ENCODE peak calls at places on chromosome 18, in five cellular contexts. One of them, this sample, is unnamed.

GRCh38 chr18:29780814-29781213 is 1261.7 kb downstream of the DSC3 start:
- DNase-seq in heart left ventricle: no peak
- DNase-seq in right lobe of liver: no peak
- DNase-seq in body of pancreas: no peak
- DNase-seq in ovary: no peak
- DNase-seq in this sample: no peak

GRCh38 chr18:57930476-57930875 is 113.5 kb upstream of the NEDD4L start:
- DNase-seq in heart left ventricle: no peak
- DNase-seq in ovary: no peak
- DNase-seq in body of pancreas: no peak
- DNase-seq in right lobe of liver: no peak
- DNase-seq in this sample: no peak

GRCh38 chr18:13612111-13612997 is 114.0 kb downstream of the FAM210A start:
- DNase-seq in ovary: no peak
- DNase-seq in right lobe of liver: no peak
- DNase-seq in body of pancreas: no peak
- DNase-seq in heart left ventricle: no peak
- DNase-seq in this sample: no peak

GRCh38 chr18:29457316-29457715 is 1280.4 kb upstream of the CDH2 start:
- DNase-seq in right lobe of liver: no peak
- DNase-seq in ovary: no peak
- DNase-seq in body of pancreas: no peak
- DNase-seq in heart left ventricle: no peak
- DNase-seq in this sample: no peak

GRCh38 chr18:8254664-8255063 is 354.6 kb upstream of the RAB12 start:
- DNase-seq in ovary: no peak
- DNase-seq in right lobe of liver: no peak
- DNase-seq in body of pancreas: no peak
- DNase-seq in heart left ventricle: peak; percentile 35
- DNase-seq in this sample: no peak

GRCh38 chr18:74292541-74292858 is 737 bp upstream of the CYB5A start:
- DNase-seq in heart left ventricle: no peak
- DNase-seq in body of pancreas: no peak
- DNase-seq in right lobe of liver: no peak
- DNase-seq in ovary: no peak
- DNase-seq in this sample: no peak

GRCh38 chr18:14074187-14074586 is 58.0 kb downstream of the ZNF519 start:
- DNase-seq in ovary: no peak
- DNase-seq in heart left ventricle: no peak
- DNase-seq in right lobe of liver: no peak
- DNase-seq in body of pancreas: no peak
- DNase-seq in this sample: peak; percentile 17

GRCh38 chr18:70621710-70622109 is 332.9 kb downstream of the SOCS6 start:
- DNase-seq in heart left ventricle: no peak
- DNase-seq in ovary: no peak
- DNase-seq in body of pancreas: no peak
- DNase-seq in right lobe of liver: no peak
- DNase-seq in this sample: peak; percentile 69

GRCh38 chr18:55488473-55488872 is 99.5 kb downstream of the TCF4 start:
- DNase-seq in right lobe of liver: no peak
- DNase-seq in ovary: no peak
- DNase-seq in heart left ventricle: no peak
- DNase-seq in body of pancreas: no peak
- DNase-seq in this sample: no peak

GRCh38 chr18:23135679-23136325 is 517 bp downstream of the CABLES1 start:
- DNase-seq in ovary: peak; percentile 55
- DNase-seq in body of pancreas: peak; percentile 42
- DNase-seq in right lobe of liver: peak; percentile 68
- DNase-seq in heart left ventricle: peak; percentile 33
- DNase-seq in this sample: peak; percentile 57

GRCh38 chr18:23137093-23137640 is 1.9 kb downstream of the CABLES1 start:
- DNase-seq in right lobe of liver: no peak
- DNase-seq in ovary: no peak
- DNase-seq in heart left ventricle: no peak
- DNase-seq in body of pancreas: no peak
- DNase-seq in this sample: peak; percentile 42

GRCh38 chr18:23137788-23138216 is 2.5 kb downstream of the CABLES1 start:
- DNase-seq in heart left ventricle: no peak
- DNase-seq in body of pancreas: no peak
- DNase-seq in right lobe of liver: no peak
- DNase-seq in ovary: no peak
- DNase-seq in this sample: peak; percentile 24

GRCh38 chr18:23134780-23135678 is at the start of gene CABLES1:
- DNase-seq in right lobe of liver: peak; percentile 87
- DNase-seq in ovary: peak; percentile 67
- DNase-seq in body of pancreas: peak; percentile 72
- DNase-seq in heart left ventricle: peak; percentile 60
- DNase-seq in this sample: peak; percentile 45

DNA sequence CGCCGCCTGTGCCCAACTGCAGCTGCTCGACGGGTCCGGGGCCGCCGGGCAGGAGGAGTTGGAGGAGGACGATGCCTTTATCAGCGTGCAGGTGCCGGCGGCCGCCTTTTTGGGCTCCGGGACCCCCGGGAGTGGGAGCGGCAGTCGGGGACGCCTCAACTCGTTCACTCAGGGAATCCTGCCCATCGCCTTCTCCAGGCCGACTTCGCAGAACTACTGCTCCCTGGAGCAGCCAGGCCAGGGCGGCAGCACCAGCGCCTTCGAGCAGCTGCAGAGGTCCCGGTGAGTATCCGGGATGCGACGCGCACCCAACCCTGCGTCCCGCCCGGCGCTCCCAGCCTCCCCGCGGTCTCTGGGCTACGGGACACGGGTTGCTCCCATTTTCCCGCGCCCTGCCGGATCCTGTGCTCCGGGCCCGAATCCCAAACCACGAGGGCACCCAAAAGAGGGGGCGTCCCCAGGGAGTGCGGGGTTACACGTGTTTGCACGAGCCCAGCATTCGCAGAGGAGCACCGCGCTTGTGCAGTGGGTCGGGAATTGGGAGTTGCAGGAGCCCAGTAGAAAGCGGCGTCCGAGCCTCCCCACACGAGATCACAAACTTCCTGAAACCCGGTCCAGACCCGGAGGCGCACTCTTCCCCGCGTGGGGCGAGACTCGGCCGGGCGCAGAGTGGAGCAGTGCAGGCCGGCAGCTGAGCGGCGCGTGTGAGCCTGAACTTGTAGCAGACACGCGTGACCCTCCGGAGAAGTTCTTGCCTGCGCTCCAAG is 1.2 kb downstream of the CABLES1 start:
- DNase-seq in right lobe of liver: peak; percentile 74
- DNase-seq in heart left ventricle: peak; percentile 53
- DNase-seq in ovary: peak; percentile 59
- DNase-seq in body of pancreas: no peak
- DNase-seq in this sample: peak; percentile 50
- TF ChIP-seq POLR2A in right lobe of liver: no peak
- TF ChIP-seq POLR2A in heart left ventricle: no peak
- TF ChIP-seq POLR2A in ovary: no peak
- TF ChIP-seq POLR2A in body of pancreas: no peak
- TF ChIP-seq POLR2A in this sample: no peak

GRCh38 chr18:3247243-3248061 is at the start of gene MYL12A:
- DNase-seq in body of pancreas: peak; percentile 98
- DNase-seq in right lobe of liver: peak; percentile 99
- DNase-seq in heart left ventricle: peak; percentile 98
- DNase-seq in ovary: peak; percentile 99
- DNase-seq in this sample: peak; percentile 98
- TF ChIP-seq POLR2A in body of pancreas: peak; percentile 99
- TF ChIP-seq POLR2A in right lobe of liver: peak; percentile 96
- TF ChIP-seq POLR2A in heart left ventricle: peak; percentile 94
- TF ChIP-seq POLR2A in ovary: peak; percentile 81
- TF ChIP-seq POLR2A in this sample: peak; percentile 88

DNA sequence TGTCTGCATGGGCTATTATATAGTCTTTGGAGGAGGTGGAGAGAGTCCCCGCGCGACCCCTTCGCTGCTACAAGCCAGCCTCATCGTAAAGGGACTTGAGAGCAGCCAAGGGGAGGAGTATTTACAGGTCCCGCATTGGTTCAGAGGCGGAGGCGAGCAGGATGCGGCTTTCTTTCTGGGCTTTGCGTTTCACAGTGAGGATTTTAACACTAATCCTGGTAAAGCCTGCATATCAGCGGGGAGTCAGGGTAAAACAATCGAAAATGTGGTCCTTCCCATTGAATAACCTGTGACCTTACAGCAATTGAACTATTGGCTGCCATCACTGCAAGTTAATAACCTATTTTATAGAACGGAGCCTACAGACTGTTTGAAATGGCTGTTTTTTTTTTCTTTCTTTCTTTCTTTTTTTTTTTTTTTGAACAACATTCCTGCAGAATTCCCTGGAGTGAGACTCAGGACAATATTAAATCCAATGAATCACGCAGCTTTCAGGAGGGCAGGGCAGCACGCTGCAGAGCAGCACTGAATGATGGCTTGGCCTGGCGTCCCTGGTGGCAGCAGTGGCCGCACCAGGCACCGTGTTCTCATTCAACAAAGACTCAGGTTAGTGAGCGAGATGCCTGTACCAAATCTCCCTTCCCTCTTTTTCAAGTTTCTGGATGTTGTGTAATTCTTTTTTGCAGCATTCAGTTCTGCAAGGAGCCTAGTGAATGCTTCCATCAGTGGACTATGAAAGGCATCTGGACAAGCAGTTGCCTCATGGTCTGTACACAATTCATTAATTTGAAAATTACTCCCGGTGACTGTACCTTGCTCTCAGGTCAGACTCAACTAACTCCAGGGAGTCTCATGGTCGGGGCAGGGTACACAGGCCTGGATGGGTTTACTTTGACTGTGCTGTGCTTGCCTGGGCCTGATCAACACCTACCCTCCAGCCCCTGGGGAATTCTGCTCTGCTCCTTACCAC is 19.8 kb downstream of the SMIM21 start:
- DNase-seq in heart left ventricle: no peak
- DNase-seq in ovary: no peak
- DNase-seq in body of pancreas: no peak
- DNase-seq in right lobe of liver: no peak
- DNase-seq in this sample: no peak
- TF ChIP-seq POLR2A in heart left ventricle: no peak
- TF ChIP-seq POLR2A in ovary: no peak
- TF ChIP-seq POLR2A in body of pancreas: no peak
- TF ChIP-seq POLR2A in right lobe of liver: no peak
- TF ChIP-seq POLR2A in this sample: no peak

GRCh38 chr18:9684901-9685738 is 23.0 kb upstream of the RAB31 start:
- DNase-seq in heart left ventricle: peak; percentile 72
- DNase-seq in ovary: peak; percentile 75
- DNase-seq in right lobe of liver: no peak
- DNase-seq in body of pancreas: no peak
- DNase-seq in this sample: no peak
- TF ChIP-seq POLR2A in heart left ventricle: no peak
- TF ChIP-seq POLR2A in ovary: no peak
- TF ChIP-seq POLR2A in right lobe of liver: no peak
- TF ChIP-seq POLR2A in body of pancreas: no peak
- TF ChIP-seq POLR2A in this sample: no peak

GRCh38 chr18:22282311-22283235 is 113.2 kb downstream of the GATA6 start:
- DNase-seq in right lobe of liver: no peak
- DNase-seq in ovary: no peak
- DNase-seq in heart left ventricle: no peak
- DNase-seq in body of pancreas: no peak
- DNase-seq in this sample: no peak
- TF ChIP-seq POLR2A in right lobe of liver: no peak
- TF ChIP-seq POLR2A in ovary: no peak
- TF ChIP-seq POLR2A in heart left ventricle: no peak
- TF ChIP-seq POLR2A in body of pancreas: no peak
- TF ChIP-seq POLR2A in this sample: no peak

GRCh38 chr18:10558243-10558966 is 32.6 kb downstream of the NAPG start:
- DNase-seq in ovary: no peak
- DNase-seq in heart left ventricle: no peak
- DNase-seq in body of pancreas: no peak
- DNase-seq in right lobe of liver: no peak
- DNase-seq in this sample: no peak
- TF ChIP-seq POLR2A in ovary: no peak
- TF ChIP-seq POLR2A in heart left ventricle: no peak
- TF ChIP-seq POLR2A in body of pancreas: no peak
- TF ChIP-seq POLR2A in right lobe of liver: no peak
- TF ChIP-seq POLR2A in this sample: no peak

GRCh38 chr18:36129300-36130038 is at the start of the genes ELP2 and SLC39A6:
- DNase-seq in body of pancreas: peak; percentile 95
- DNase-seq in right lobe of liver: peak; percentile 98
- DNase-seq in ovary: peak; percentile 97
- DNase-seq in heart left ventricle: peak; percentile 96
- DNase-seq in this sample: peak; percentile 98
- TF ChIP-seq POLR2A in body of pancreas: peak; percentile 84
- TF ChIP-seq POLR2A in right lobe of liver: no peak
- TF ChIP-seq POLR2A in ovary: peak; percentile 67
- TF ChIP-seq POLR2A in heart left ventricle: peak; percentile 29
- TF ChIP-seq POLR2A in this sample: peak; percentile 81

DNA sequence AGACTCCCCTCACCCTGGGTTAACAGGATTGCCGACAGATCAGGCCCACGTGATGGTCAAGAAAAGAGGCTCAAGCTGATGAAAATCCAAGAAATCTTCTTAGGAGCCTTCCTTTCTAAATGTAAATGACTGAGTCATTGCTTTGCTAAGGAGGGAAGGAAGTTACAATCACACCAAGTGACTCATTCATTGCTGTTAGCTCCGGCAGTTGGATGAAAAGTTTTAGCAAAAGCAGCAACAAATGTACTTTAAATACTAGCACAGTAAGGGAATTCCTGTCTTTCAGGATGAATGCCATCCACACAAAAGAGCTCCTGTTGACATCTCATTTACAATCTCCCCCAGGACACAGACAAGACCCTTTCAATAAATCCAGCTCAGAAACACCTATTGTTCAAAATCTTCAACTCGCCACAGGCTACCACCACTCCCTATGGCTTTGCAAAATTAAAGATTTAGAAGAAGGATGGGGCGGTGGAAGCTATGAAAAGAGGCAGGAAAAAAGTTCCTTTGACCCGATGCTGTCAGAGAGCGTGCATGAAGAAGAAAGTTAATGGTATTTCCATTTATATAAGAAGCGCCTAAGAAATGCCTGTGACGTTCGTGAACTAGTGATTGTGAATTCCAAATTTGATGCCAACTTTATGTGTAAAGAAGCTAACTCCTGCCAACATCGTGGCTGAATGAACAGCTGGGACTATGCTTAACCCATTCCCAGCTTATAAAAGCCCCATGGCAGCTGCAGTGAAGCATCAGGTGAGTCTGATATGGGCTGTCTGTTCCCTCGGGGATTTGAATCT is 153.7 kb downstream of the TGIF1 start:
- DNase-seq in ovary: no peak
- DNase-seq in heart left ventricle: no peak
- DNase-seq in body of pancreas: peak; percentile 63
- DNase-seq in right lobe of liver: no peak
- DNase-seq in this sample: peak; percentile 96
- TF ChIP-seq POLR2A in ovary: no peak
- TF ChIP-seq POLR2A in heart left ventricle: peak; percentile 29
- TF ChIP-seq POLR2A in body of pancreas: peak; percentile 11
- TF ChIP-seq POLR2A in right lobe of liver: peak; percentile 53
- TF ChIP-seq POLR2A in this sample: peak; percentile 76

GRCh38 chr18:35972197-35973000 is at the start of gene RMP24:
- DNase-seq in ovary: peak; percentile 96
- DNase-seq in body of pancreas: peak; percentile 96
- DNase-seq in right lobe of liver: peak; percentile 97
- DNase-seq in heart left ventricle: peak; percentile 95
- DNase-seq in this sample: peak; percentile 99
- TF ChIP-seq POLR2A in ovary: peak; percentile 24
- TF ChIP-seq POLR2A in body of pancreas: peak; percentile 91
- TF ChIP-seq POLR2A in right lobe of liver: peak; percentile 76
- TF ChIP-seq POLR2A in heart left ventricle: peak; percentile 72
- TF ChIP-seq POLR2A in this sample: peak; percentile 88